ENCODE peak calls at places on chromosome 7, in seven cellular contexts. One of them, this sample, is unnamed.
A peak's percentile ranks its signal among the peaks of the same experiment; 100 is the strongest.

GRCh38 chr7:21771906-21772610 is 173.6 kb downstream of the CDCA7L start:
- DNase-seq in mesendoderm: peak; percentile 96
- DNase-seq in IMR-90: no peak
- DNase-seq in H9: peak; percentile 64
- DNase-seq in H1: no peak
- DNase-seq in mesenchymal stem cell: no peak
- DNase-seq in trophoblast cell: no peak
- DNase-seq in this sample: peak; percentile 31

GRCh38 chr7:2723138-2723850 is 35.3 kb downstream of the AMZ1 start:
- DNase-seq in mesendoderm: no peak
- DNase-seq in IMR-90: no peak
- DNase-seq in H9: no peak
- DNase-seq in H1: no peak
- DNase-seq in mesenchymal stem cell: no peak
- DNase-seq in trophoblast cell: no peak
- DNase-seq in this sample: no peak

GRCh38 chr7:12731214-12731656 is 43.8 kb downstream of the ARL4A start:
- DNase-seq in mesendoderm: peak; percentile 66
- DNase-seq in IMR-90: peak; percentile 36
- DNase-seq in H9: peak; percentile 54
- DNase-seq in H1: no peak
- DNase-seq in mesenchymal stem cell: no peak
- DNase-seq in trophoblast cell: no peak
- DNase-seq in this sample: no peak

GRCh38 chr7:66539264-66539623 is 89.4 kb upstream of the KCTD7 start:
- DNase-seq in mesendoderm: no peak
- DNase-seq in IMR-90: no peak
- DNase-seq in H9: no peak
- DNase-seq in H1: no peak
- DNase-seq in mesenchymal stem cell: no peak
- DNase-seq in trophoblast cell: no peak
- DNase-seq in this sample: no peak

GRCh38 chr7:93558705-93559614 is 15.6 kb downstream of the CALCR start:
- DNase-seq in mesendoderm: peak; percentile 56
- DNase-seq in IMR-90: no peak
- DNase-seq in H9: no peak
- DNase-seq in H1: no peak
- DNase-seq in mesenchymal stem cell: no peak
- DNase-seq in trophoblast cell: no peak
- DNase-seq in this sample: no peak

GRCh38 chr7:14219125-14219524 is 229.7 kb upstream of the ETV1 start:
- DNase-seq in mesendoderm: no peak
- DNase-seq in IMR-90: no peak
- DNase-seq in H9: no peak
- DNase-seq in H1: no peak
- DNase-seq in mesenchymal stem cell: no peak
- DNase-seq in trophoblast cell: no peak
- DNase-seq in this sample: no peak

GRCh38 chr7:122893486-122893885 is 7.2 kb upstream of the CADPS2 start:
- DNase-seq in mesendoderm: no peak
- DNase-seq in IMR-90: no peak
- DNase-seq in H9: no peak
- DNase-seq in H1: no peak
- DNase-seq in mesenchymal stem cell: no peak
- DNase-seq in trophoblast cell: no peak
- DNase-seq in this sample: no peak

GRCh38 chr7:5692845-5693278 is 88.6 kb downstream of the RNF216 start:
- DNase-seq in mesendoderm: no peak
- DNase-seq in IMR-90: peak; percentile 82
- DNase-seq in H9: no peak
- DNase-seq in H1: no peak
- DNase-seq in mesenchymal stem cell: peak; percentile 83
- DNase-seq in trophoblast cell: peak; percentile 47
- DNase-seq in this sample: no peak

GRCh38 chr7:46776790-46777189 is 805.1 kb downstream of the TNS3 start:
- DNase-seq in mesendoderm: peak; percentile 23
- DNase-seq in IMR-90: peak; percentile 36
- DNase-seq in H9: no peak
- DNase-seq in H1: no peak
- DNase-seq in mesenchymal stem cell: no peak
- DNase-seq in trophoblast cell: no peak
- DNase-seq in this sample: no peak

GRCh38 chr7:22402250-22402649 is 45.3 kb upstream of the RAPGEF5 start:
- DNase-seq in mesendoderm: no peak
- DNase-seq in IMR-90: no peak
- DNase-seq in H9: no peak
- DNase-seq in H1: no peak
- DNase-seq in mesenchymal stem cell: no peak
- DNase-seq in trophoblast cell: no peak
- DNase-seq in this sample: no peak

GRCh38 chr7:110531186-110531585 is 559.7 kb upstream of the LRRN3 start:
- DNase-seq in mesendoderm: no peak
- DNase-seq in IMR-90: peak; percentile 38
- DNase-seq in H9: no peak
- DNase-seq in H1: no peak
- DNase-seq in mesenchymal stem cell: no peak
- DNase-seq in trophoblast cell: peak; percentile 36
- DNase-seq in this sample: no peak

GRCh38 chr7:27872281-27873005 is 132.5 kb downstream of the TAX1BP1 start:
- DNase-seq in mesendoderm: no peak
- DNase-seq in IMR-90: no peak
- DNase-seq in H9: no peak
- DNase-seq in H1: no peak
- DNase-seq in mesenchymal stem cell: no peak
- DNase-seq in trophoblast cell: no peak
- DNase-seq in this sample: no peak

GRCh38 chr7:77958436-77958835 is 159.9 kb downstream of the PHTF2 start:
- DNase-seq in mesendoderm: no peak
- DNase-seq in IMR-90: no peak
- DNase-seq in H9: no peak
- DNase-seq in H1: no peak
- DNase-seq in mesenchymal stem cell: no peak
- DNase-seq in trophoblast cell: no peak
- DNase-seq in this sample: no peak

GRCh38 chr7:79055722-79056415 is 397.6 kb downstream of the MAGI2 start:
- DNase-seq in mesendoderm: no peak
- DNase-seq in IMR-90: no peak
- DNase-seq in H9: no peak
- DNase-seq in H1: no peak
- DNase-seq in mesenchymal stem cell: no peak
- DNase-seq in trophoblast cell: peak; percentile 67
- DNase-seq in this sample: no peak

GRCh38 chr7:139657749-139658148 is 120.0 kb downstream of the HIPK2 start:
- DNase-seq in mesendoderm: no peak
- DNase-seq in IMR-90: no peak
- DNase-seq in H9: no peak
- DNase-seq in H1: no peak
- DNase-seq in mesenchymal stem cell: no peak
- DNase-seq in trophoblast cell: no peak
- DNase-seq in this sample: no peak

GRCh38 chr7:43764039-43764789 is 5.7 kb downstream of the BLVRA start:
- DNase-seq in mesendoderm: no peak
- DNase-seq in IMR-90: no peak
- DNase-seq in H9: no peak
- DNase-seq in H1: peak; percentile 28
- DNase-seq in mesenchymal stem cell: no peak
- DNase-seq in trophoblast cell: no peak
- DNase-seq in this sample: no peak

GRCh38 chr7:55966851-55967250 is 2.5 kb downstream of the NIPSNAP2 start:
- DNase-seq in mesendoderm: peak; percentile 11
- DNase-seq in IMR-90: no peak
- DNase-seq in H9: no peak
- DNase-seq in H1: no peak
- DNase-seq in mesenchymal stem cell: peak; percentile 1
- DNase-seq in trophoblast cell: peak; percentile 31
- DNase-seq in this sample: no peak

GRCh38 chr7:129468087-129468486 is 33.9 kb downstream of the STRIP2 start:
- DNase-seq in mesendoderm: no peak
- DNase-seq in IMR-90: peak; percentile 75
- DNase-seq in H9: no peak
- DNase-seq in H1: no peak
- DNase-seq in mesenchymal stem cell: peak; percentile 46
- DNase-seq in trophoblast cell: peak; percentile 48
- DNase-seq in this sample: no peak

GRCh38 chr7:155555116-155555695 is 8.8 kb upstream of the CNPY1 start:
- DNase-seq in mesendoderm: no peak
- DNase-seq in IMR-90: no peak
- DNase-seq in H9: no peak
- DNase-seq in H1: no peak
- DNase-seq in mesenchymal stem cell: no peak
- DNase-seq in trophoblast cell: no peak
- DNase-seq in this sample: no peak

GRCh38 chr7:117689421-117689820 is 183.8 kb downstream of the CTTNBP2 start:
- DNase-seq in mesendoderm: peak; percentile 85
- DNase-seq in IMR-90: no peak
- DNase-seq in H9: no peak
- DNase-seq in H1: no peak
- DNase-seq in mesenchymal stem cell: no peak
- DNase-seq in trophoblast cell: no peak
- DNase-seq in this sample: no peak

GRCh38 chr7:12609556-12609955 is 39.0 kb downstream of the SCIN start:
- DNase-seq in mesendoderm: no peak
- DNase-seq in IMR-90: no peak
- DNase-seq in H9: no peak
- DNase-seq in H1: no peak
- DNase-seq in mesenchymal stem cell: no peak
- DNase-seq in trophoblast cell: no peak
- DNase-seq in this sample: no peak

GRCh38 chr7:130887182-130888016 is 153.4 kb upstream of the KLF14 start:
- DNase-seq in mesendoderm: peak; percentile 55
- DNase-seq in IMR-90: peak; percentile 89
- DNase-seq in H9: no peak
- DNase-seq in H1: peak; percentile 14
- DNase-seq in mesenchymal stem cell: peak; percentile 95
- DNase-seq in trophoblast cell: peak; percentile 53
- DNase-seq in this sample: no peak

GRCh38 chr7:31783221-31783620 is 96.2 kb downstream of the PPP1R17 start:
- DNase-seq in mesendoderm: no peak
- DNase-seq in IMR-90: no peak
- DNase-seq in H9: no peak
- DNase-seq in H1: no peak
- DNase-seq in mesenchymal stem cell: no peak
- DNase-seq in trophoblast cell: no peak
- DNase-seq in this sample: no peak

GRCh38 chr7:31776616-31777015 is 89.6 kb downstream of the PPP1R17 start:
- DNase-seq in mesendoderm: peak; percentile 84
- DNase-seq in IMR-90: peak; percentile 84
- DNase-seq in H9: no peak
- DNase-seq in H1: no peak
- DNase-seq in mesenchymal stem cell: peak; percentile 78
- DNase-seq in trophoblast cell: no peak
- DNase-seq in this sample: no peak

GRCh38 chr7:31775511-31775910 is 88.5 kb downstream of the PPP1R17 start:
- DNase-seq in mesendoderm: peak; percentile 69
- DNase-seq in IMR-90: no peak
- DNase-seq in H9: no peak
- DNase-seq in H1: no peak
- DNase-seq in mesenchymal stem cell: no peak
- DNase-seq in trophoblast cell: no peak
- DNase-seq in this sample: no peak

GRCh38 chr7:31782411-31782991 is 95.5 kb downstream of the PPP1R17 start:
- DNase-seq in mesendoderm: peak; percentile 81
- DNase-seq in IMR-90: peak; percentile 77
- DNase-seq in H9: peak; percentile 43
- DNase-seq in H1: no peak
- DNase-seq in mesenchymal stem cell: peak; percentile 77
- DNase-seq in trophoblast cell: peak; percentile 16
- DNase-seq in this sample: peak; percentile 39

GRCh38 chr7:31778296-31778695 is 91.3 kb downstream of the PPP1R17 start:
- DNase-seq in mesendoderm: no peak
- DNase-seq in IMR-90: no peak
- DNase-seq in H9: no peak
- DNase-seq in H1: no peak
- DNase-seq in mesenchymal stem cell: no peak
- DNase-seq in trophoblast cell: no peak
- DNase-seq in this sample: no peak
- H3K23ac ChIP-seq in mesendoderm: no peak overlapping the region
- H3K23ac ChIP-seq in IMR-90: no peak overlapping the region
- H3K23ac ChIP-seq in H9: no peak overlapping the region
- H3K23ac ChIP-seq in H1: no peak overlapping the region
- H3K23ac ChIP-seq in mesenchymal stem cell: no peak overlapping the region
- H3K23ac ChIP-seq in trophoblast cell: no peak overlapping the region
- H3K23ac ChIP-seq in this sample: no peak overlapping the region

GRCh38 chr7:51263631-51264484 is 52.8 kb downstream of the COBL start:
- DNase-seq in mesendoderm: no peak
- DNase-seq in IMR-90: no peak
- DNase-seq in H9: no peak
- DNase-seq in H1: peak; percentile 33
- DNase-seq in mesenchymal stem cell: no peak
- DNase-seq in trophoblast cell: peak; percentile 95
- DNase-seq in this sample: no peak
- H3K23ac ChIP-seq in mesendoderm: no peak overlapping the region
- H3K23ac ChIP-seq in IMR-90: no peak overlapping the region
- H3K23ac ChIP-seq in H9: no peak overlapping the region
- H3K23ac ChIP-seq in H1: no peak overlapping the region
- H3K23ac ChIP-seq in mesenchymal stem cell: no peak overlapping the region
- H3K23ac ChIP-seq in trophoblast cell: no peak overlapping the region
- H3K23ac ChIP-seq in this sample: no peak overlapping the region

GRCh38 chr7:114660007-114660406 is 245.4 kb downstream of the FOXP2 start:
- DNase-seq in mesendoderm: no peak
- DNase-seq in IMR-90: no peak
- DNase-seq in H9: no peak
- DNase-seq in H1: no peak
- DNase-seq in mesenchymal stem cell: peak; percentile 15
- DNase-seq in trophoblast cell: no peak
- DNase-seq in this sample: no peak

GRCh38 chr7:114663502-114663901 is 248.9 kb downstream of the FOXP2 start:
- DNase-seq in mesendoderm: peak; percentile 59
- DNase-seq in IMR-90: peak; percentile 34
- DNase-seq in H9: no peak
- DNase-seq in H1: no peak
- DNase-seq in mesenchymal stem cell: peak; percentile 24
- DNase-seq in trophoblast cell: no peak
- DNase-seq in this sample: peak; percentile 14

GRCh38 chr7:114658188-114658587 is 243.6 kb downstream of the FOXP2 start:
- DNase-seq in mesendoderm: no peak
- DNase-seq in IMR-90: no peak
- DNase-seq in H9: no peak
- DNase-seq in H1: no peak
- DNase-seq in mesenchymal stem cell: no peak
- DNase-seq in trophoblast cell: no peak
- DNase-seq in this sample: no peak

GRCh38 chr7:114659409-114659808 is 244.8 kb downstream of the FOXP2 start:
- DNase-seq in mesendoderm: peak; percentile 14
- DNase-seq in IMR-90: no peak
- DNase-seq in H9: no peak
- DNase-seq in H1: no peak
- DNase-seq in mesenchymal stem cell: peak; percentile 3
- DNase-seq in trophoblast cell: no peak
- DNase-seq in this sample: no peak

GRCh38 chr7:114662002-114662677 is 247.5 kb downstream of the FOXP2 start:
- DNase-seq in mesendoderm: no peak
- DNase-seq in IMR-90: no peak
- DNase-seq in H9: no peak
- DNase-seq in H1: no peak
- DNase-seq in mesenchymal stem cell: no peak
- DNase-seq in trophoblast cell: no peak
- DNase-seq in this sample: no peak
- H3K23ac ChIP-seq in mesendoderm: no peak overlapping the region
- H3K23ac ChIP-seq in IMR-90: no peak overlapping the region
- H3K23ac ChIP-seq in H9: no peak overlapping the region
- H3K23ac ChIP-seq in H1: no peak overlapping the region
- H3K23ac ChIP-seq in mesenchymal stem cell: no peak overlapping the region
- H3K23ac ChIP-seq in trophoblast cell: no peak overlapping the region
- H3K23ac ChIP-seq in this sample: no peak overlapping the region

GRCh38 chr7:1380821-1381580 is 78.3 kb downstream of the MICALL2 start:
- DNase-seq in mesendoderm: no peak
- DNase-seq in IMR-90: no peak
- DNase-seq in H9: no peak
- DNase-seq in H1: no peak
- DNase-seq in mesenchymal stem cell: no peak
- DNase-seq in trophoblast cell: no peak
- DNase-seq in this sample: no peak
- H3K23ac ChIP-seq in mesendoderm: no peak overlapping the region
- H3K23ac ChIP-seq in IMR-90: no peak overlapping the region
- H3K23ac ChIP-seq in H9: no peak overlapping the region
- H3K23ac ChIP-seq in H1: no peak overlapping the region
- H3K23ac ChIP-seq in mesenchymal stem cell: no peak overlapping the region
- H3K23ac ChIP-seq in trophoblast cell: no peak overlapping the region
- H3K23ac ChIP-seq in this sample: no peak overlapping the region